ENCODE peak calls at places on chromosome 16, in five cellular contexts. One of them, this sample, is unnamed.

GRCh38 chr16:1371054-1371978 is 19.6 kb downstream of the GNPTG start:
- DNase-seq in transverse colon: no peak
- DNase-seq in T-helper 9 cell: no peak
- DNase-seq in sciatic nerve: no peak
- DNase-seq in iris pigment epithelial cell: no peak
- DNase-seq in this sample: no peak

GRCh38 chr16:11447272-11447671 is 102.0 kb downstream of the RMI2 start:
- DNase-seq in iris pigment epithelial cell: no peak
- DNase-seq in sciatic nerve: no peak
- DNase-seq in transverse colon: no peak
- DNase-seq in T-helper 9 cell: no peak
- DNase-seq in this sample: no peak

GRCh38 chr16:51153275-51153991 is 2.4 kb upstream of the SALL1 start:
- DNase-seq in transverse colon: no peak
- DNase-seq in sciatic nerve: no peak
- DNase-seq in iris pigment epithelial cell: peak; percentile 8
- DNase-seq in T-helper 9 cell: no peak
- DNase-seq in this sample: no peak

GRCh38 chr16:7745321-7745720 is 412.7 kb downstream of the RBFOX1 start:
- DNase-seq in transverse colon: no peak
- DNase-seq in sciatic nerve: no peak
- DNase-seq in iris pigment epithelial cell: no peak
- DNase-seq in T-helper 9 cell: no peak
- DNase-seq in this sample: no peak

GRCh38 chr16:88319116-88319965 is 63.4 kb upstream of the ZNF469 start:
- DNase-seq in transverse colon: no peak
- DNase-seq in sciatic nerve: no peak
- DNase-seq in T-helper 9 cell: no peak
- DNase-seq in iris pigment epithelial cell: no peak
- DNase-seq in this sample: no peak

GRCh38 chr16:50450957-50451356 is 82.2 kb upstream of the BRD7 start:
- DNase-seq in iris pigment epithelial cell: no peak
- DNase-seq in T-helper 9 cell: no peak
- DNase-seq in sciatic nerve: no peak
- DNase-seq in transverse colon: no peak
- DNase-seq in this sample: no peak

GRCh38 chr16:5450435-5451104 is 353.0 kb upstream of the EEF2KMT start:
- DNase-seq in iris pigment epithelial cell: no peak
- DNase-seq in transverse colon: no peak
- DNase-seq in sciatic nerve: no peak
- DNase-seq in T-helper 9 cell: no peak
- DNase-seq in this sample: no peak

GRCh38 chr16:51442140-51442539 is 291.1 kb upstream of the SALL1 start:
- DNase-seq in transverse colon: no peak
- DNase-seq in T-helper 9 cell: no peak
- DNase-seq in iris pigment epithelial cell: no peak
- DNase-seq in sciatic nerve: no peak
- DNase-seq in this sample: no peak

GRCh38 chr16:3152273-3153076 is 17.6 kb downstream of the ZNF213 start:
- DNase-seq in sciatic nerve: peak; percentile 95
- DNase-seq in transverse colon: peak; percentile 91
- DNase-seq in T-helper 9 cell: peak; percentile 51
- DNase-seq in iris pigment epithelial cell: peak; percentile 86
- DNase-seq in this sample: peak; percentile 91

GRCh38 chr16:50696126-50696525 is 2.7 kb downstream of the NOD2 start:
- DNase-seq in sciatic nerve: no peak
- DNase-seq in T-helper 9 cell: no peak
- DNase-seq in iris pigment epithelial cell: no peak
- DNase-seq in transverse colon: no peak
- DNase-seq in this sample: no peak

GRCh38 chr16:945271-946047 is 25.3 kb downstream of the LMF1 start:
- DNase-seq in transverse colon: no peak
- DNase-seq in T-helper 9 cell: no peak
- DNase-seq in sciatic nerve: no peak
- DNase-seq in iris pigment epithelial cell: peak; percentile 24
- DNase-seq in this sample: no peak